ENCODE peak calls at places on chromosomes 13 and 19, in six cellular contexts. B is pancreas, F is DMS79, X is hepatic stellate cell, Z is GF-D8, D is HT1080. S is an unnamed sample.

GRCh38 chr13:43874512-43875092 is 4.9 kb downstream of the CCDC122 start:
- DNase-seq in B (no peak), F (no peak), X (no peak), Z (no peak), D (peak), S (peak)

GRCh38 chr19:45800009-45800553 is 7.4 kb upstream of the DMWD start:
- DNase-seq in B (no peak), F (peak), X (peak), Z (no peak), D (peak), S (peak)

GRCh38 chr19:1070931-1071791 is 4.2 kb downstream of the ARHGAP45 start:
- DNase-seq in B (no peak), F (no peak), X (peak), Z (no peak), D (no peak), S (no peak)

GRCh38 chr19:30704716-30705115 is 332.5 kb downstream of the ZNF536 start:
- DNase-seq in B (no peak), F (no peak), X (no peak), Z (no peak), D (no peak), S (no peak)

GRCh38 chr19:13151605-13152355 is 1.6 kb downstream of the IER2 start:
- DNase-seq in B (peak), F (peak), X (peak), Z (peak), D (peak), S (peak)

GRCh38 chr19:45385392-45386221 is 15.2 kb upstream of the ERCC2 start:
- DNase-seq in B (no peak), F (no peak), X (no peak), Z (no peak), D (no peak), S (peak)

GRCh38 chr19:13979224-13979623 is 26.9 kb downstream of the RFX1 start:
- DNase-seq in B (no peak), F (no peak), X (no peak), Z (no peak), D (no peak), S (peak)

GRCh38 chr13:26379831-26380230 is 125.9 kb downstream of the CDK8 start:
- DNase-seq in B (no peak), F (no peak), X (no peak), Z (no peak), D (no peak), S (peak)

GRCh38 chr19:4870025-4870700 is 2.7 kb upstream of the PLIN3 start:
- DNase-seq in B (peak), F (no peak), X (peak), Z (peak), D (peak), S (peak)

GRCh38 chr13:99985886-99986527 is 4.4 kb downstream of the ZIC2 start:
- DNase-seq in B (no peak), F (no peak), X (no peak), Z (no peak), D (no peak), S (no peak)

GRCh38 chr13:24613755-24614154 is 66.5 kb upstream of the ATP12A start:
- DNase-seq in B (no peak), F (no peak), X (no peak), Z (no peak), D (peak), S (no peak)

GRCh38 chr13:101453784-101454201 is 1.3 kb downstream of the ITGBL1 start:
- DNase-seq in B (peak), F (no peak), X (no peak), Z (no peak), D (peak), S (no peak)

GRCh38 chr13:113789167-113789566 is 30.1 kb downstream of the TMEM255B start:
- DNase-seq in B (no peak), F (no peak), X (no peak), Z (no peak), D (no peak), S (no peak)

GRCh38 chr19:57671124-57671895 is 2.6 kb downstream of the ZSCAN4 start:
- DNase-seq in B (no peak), F (no peak), X (no peak), Z (no peak), D (no peak), S (peak)

GRCh38 chr13:20349564-20350379 is 117.7 kb upstream of the GJB6 start:
- DNase-seq in B (no peak), F (no peak), X (no peak), Z (no peak), D (no peak), S (no peak)

GRCh38 chr13:74288361-74288911 is 154.2 kb upstream of the KLF12 start:
- DNase-seq in B (peak), F (peak), X (no peak), Z (no peak), D (no peak), S (peak)

GRCh38 chr13:102225892-102226291 is 176.0 kb downstream of the FGF14 start:
- DNase-seq in B (no peak), F (no peak), X (no peak), Z (no peak), D (no peak), S (no peak)

GRCh38 chr13:31824705-31825512 is 85.6 kb downstream of the RXFP2 start:
- DNase-seq in B (no peak), F (no peak), X (peak), Z (peak), D (peak), S (peak)

GRCh38 chr13:79079351-79079839 is 326.7 kb downstream of the RBM26 start:
- DNase-seq in B (no peak), F (no peak), X (no peak), Z (no peak), D (peak), S (no peak)

GRCh38 chr19:37551123-37551993 is 43.2 kb downstream of the ZNF571 start:
- DNase-seq in B (no peak), F (no peak), X (peak), Z (peak), D (peak), S (peak)

GRCh38 chr19:5445667-5446066 is 9.6 kb upstream of the ZNRF4 start:
- DNase-seq in B (no peak), F (no peak), X (no peak), Z (no peak), D (no peak), S (no peak)

GRCh38 chr19:44573647-44574046 is 39.7 kb upstream of the IGSF23 start:
- DNase-seq in B (no peak), F (no peak), X (no peak), Z (no peak), D (no peak), S (no peak)

GRCh38 chr19:1270168-1270853 is 1.2 kb downstream of the CIRBP start:
- DNase-seq in B (no peak), F (no peak), X (no peak), Z (no peak), D (no peak), S (no peak)

GRCh38 chr13:30081331-30081730 is 226.0 kb downstream of the KATNAL1 start:
- DNase-seq in B (no peak), F (no peak), X (no peak), Z (no peak), D (no peak), S (no peak)

GRCh38 chr13:94800423-94800822 is 88.1 kb upstream of the SOX21 start:
- DNase-seq in B (no peak), F (no peak), X (no peak), Z (no peak), D (no peak), S (no peak)

GRCh38 chr19:50719566-50719965 is at the start of gene SHANK1:
- DNase-seq in B (no peak), F (no peak), X (no peak), Z (no peak), D (no peak), S (no peak)

GRCh38 chr19:8697671-8698432 is 743 bp downstream of the ACTL9 start:
- DNase-seq in B (no peak), F (no peak), X (no peak), Z (no peak), D (no peak), S (peak)

GRCh38 chr19:15213715-15214381 is 13.1 kb upstream of the NOTCH3 start:
- DNase-seq in B (no peak), F (no peak), X (peak), Z (no peak), D (no peak), S (no peak)

GRCh38 chr13:36430247-36431203 is 1.8 kb upstream of the CCNA1 start:
- DNase-seq in B (peak), F (no peak), X (no peak), Z (no peak), D (no peak), S (peak)

GRCh38 chr13:51453959-51454703 is 1.3 kb upstream of the INTS6 start:
- DNase-seq in B (peak), F (no peak), X (peak), Z (peak), D (peak), S (peak)

GRCh38 chr13:90415902-90416301 is 931.6 kb upstream of the MIR17HG start:
- DNase-seq in B (no peak), F (no peak), X (peak), Z (no peak), D (no peak), S (peak)

GRCh38 chr13:41693434-41693833 is 236.1 kb downstream of the RGCC start:
- DNase-seq in B (no peak), F (no peak), X (no peak), Z (no peak), D (no peak), S (no peak)

GRCh38 chr13:24365191-24365590 is 55.8 kb downstream of the C1QTNF9 start:
- DNase-seq in B (no peak), F (no peak), X (no peak), Z (no peak), D (no peak), S (no peak)

GRCh38 chr13:113903912-113904311 is 40.0 kb upstream of the GAS6 start:
- DNase-seq in B (no peak), F (no peak), X (no peak), Z (no peak), D (no peak), S (no peak)

GRCh38 chr19:34639491-34640085 is 37.4 kb downstream of the SCGB2B2 start:
- DNase-seq in B (peak), F (no peak), X (peak), Z (no peak), D (peak), S (peak)

GRCh38 chr19:4379383-4380253 is 20.7 kb downstream of the SH3GL1 start:
- DNase-seq in B (peak), F (no peak), X (no peak), Z (no peak), D (peak), S (no peak)